ENCODE peak calls at places on chromosomes 11 and 22, in eight cellular contexts. F, G, C, J, Q, B, L and T are unnamed samples.

GRCh38 chr11:60183595-60184201 is 815 bp upstream of the MS4A6A start:
- DNase-seq in C (no peak), L (no peak), Q (no peak), J (no peak), G (no peak), F (no peak), B (no peak), T (no peak)

GRCh38 chr11:108069947-108070346 is 51.4 kb upstream of the ACAT1 start:
- DNase-seq in C (peak; percentile 30), F (no peak), L (peak; percentile 21), G (no peak), Q (no peak), J (peak; percentile 49), B (no peak), T (peak; percentile 71)

GRCh38 chr22:25064894-25065560 is 112.5 kb downstream of the KIAA1671 start:
- DNase-seq in B (no peak), Q (no peak), L (no peak), F (no peak), J (no peak), G (no peak), C (no peak), T (no peak)

GRCh38 chr11:65701686-65702085 is 10.4 kb upstream of the KAT5 start:
- DNase-seq in C (no peak), L (no peak), F (no peak), G (no peak), Q (no peak), B (no peak), J (no peak), T (no peak)

GRCh38 chr11:61756452-61757212 is 4.2 kb downstream of the MYRF start:
- DNase-seq in L (no peak), B (no peak), J (no peak), F (no peak), Q (no peak), G (no peak), C (peak; percentile 68), T (peak; percentile 39)

GRCh38 chr11:129237880-129238638 is 45.9 kb upstream of the ARHGAP32 start:
- DNase-seq in B (no peak), Q (no peak), C (no peak), J (no peak), F (no peak), L (no peak), G (no peak), T (no peak)

GRCh38 chr11:106137758-106138157 is 60.3 kb downstream of the AASDHPPT start:
- DNase-seq in Q (no peak), C (no peak), L (no peak), G (no peak), F (no peak), B (no peak), J (no peak), T (no peak)

GRCh38 chr11:123202155-123202714 is 7.2 kb upstream of the CLMP start:
- DNase-seq in L (no peak), J (no peak), F (no peak), B (no peak), G (no peak), C (no peak), Q (no peak), T (no peak)

GRCh38 chr11:117064275-117064674 is 34.0 kb downstream of the SIK3 start:
- DNase-seq in B (no peak), C (no peak), L (no peak), Q (no peak), J (peak; percentile 35), F (no peak), G (no peak), T (peak; percentile 50)

GRCh38 chr11:126345759-126346585 is 9.5 kb upstream of the ST3GAL4 start:
- DNase-seq in F (no peak), B (no peak), Q (no peak), G (no peak), L (no peak), J (no peak), C (no peak), T (peak; percentile 41)

GRCh38 chr11:13120691-13121090 is 111.6 kb downstream of the RASSF10 start:
- DNase-seq in J (no peak), G (no peak), L (no peak), B (no peak), Q (no peak), C (no peak), F (no peak), T (peak; percentile 75)

GRCh38 chr11:66119348-66120133 is 49.5 kb downstream of the PACS1 start:
- DNase-seq in C (no peak), G (no peak), L (peak; percentile 64), F (no peak), Q (peak; percentile 72), B (no peak), J (no peak), T (peak; percentile 94)

GRCh38 chr11:128334311-128335044 is 252.9 kb downstream of the ETS1 start:
- DNase-seq in C (no peak), G (no peak), B (no peak), L (no peak), Q (no peak), F (no peak), J (no peak), T (peak; percentile 35)

GRCh38 chr11:20031155-20032001 is 128.9 kb downstream of the DBX1 start:
- DNase-seq in Q (peak; percentile 53), F (no peak), L (peak; percentile 98), B (no peak), J (peak; percentile 59), G (no peak), C (no peak), T (peak; percentile 95)

GRCh38 chr22:23110922-23111527 is 30.8 kb downstream of the RSPH14 start:
- DNase-seq in Q (no peak), C (no peak), G (peak; percentile 51), J (no peak), F (no peak), B (no peak), L (no peak), T (no peak)

GRCh38 chr22:39148727-39149535 is 3.5 kb downstream of the CBX7 start:
- DNase-seq in G (no peak), Q (no peak), B (no peak), F (peak; percentile 54), J (no peak), L (no peak), C (no peak), T (no peak)

GRCh38 chr11:44377914-44378321 is 68.0 kb upstream of the ALX4 start:
- DNase-seq in F (no peak), C (no peak), B (no peak), L (no peak), Q (no peak), J (no peak), G (no peak), T (no peak)

GRCh38 chr22:43895986-43896645 is 4.3 kb upstream of the PNPLA5 start:
- DNase-seq in F (no peak), L (no peak), J (no peak), C (no peak), Q (no peak), G (no peak), B (no peak), T (no peak)

GRCh38 chr11:33005175-33005574 is 10.5 kb upstream of the DEPDC7 start:
- DNase-seq in L (no peak), C (no peak), F (no peak), B (no peak), Q (no peak), G (no peak), J (no peak), T (no peak)

GRCh38 chr11:107549954-107550285 is 15.6 kb downstream of the ALKBH8 start:
- DNase-seq in C (no peak), F (no peak), Q (no peak), B (no peak), L (no peak), G (no peak), J (no peak), T (no peak)

GRCh38 chr11:82225930-82226329 is 507.7 kb downstream of the FAM181B start:
- DNase-seq in G (no peak), B (no peak), Q (no peak), L (no peak), F (no peak), J (no peak), C (no peak), T (no peak)

GRCh38 chr11:128367573-128367972 is 219.8 kb downstream of the ETS1 start:
- DNase-seq in G (no peak), J (no peak), Q (no peak), C (no peak), L (no peak), B (no peak), F (no peak), T (no peak)

GRCh38 chr11:130718118-130718517 is 198.2 kb downstream of the SNX19 start:
- DNase-seq in C (no peak), L (no peak), F (no peak), B (no peak), G (no peak), J (no peak), Q (no peak), T (no peak)

GRCh38 chr11:2649400-2649799 is 50.4 kb downstream of the KCNQ1OT1 start:
- DNase-seq in J (no peak), F (no peak), Q (no peak), B (no peak), L (no peak), C (no peak), G (no peak), T (no peak)

GRCh38 chr11:75543808-75544207 is 18.1 kb upstream of the GDPD5 start:
- DNase-seq in B (no peak), G (no peak), L (no peak), C (no peak), Q (no peak), J (no peak), F (no peak), T (no peak)

GRCh38 chr11:118012083-118012669 is 26.0 kb downstream of the IL10RA start:
- DNase-seq in F (no peak), J (no peak), Q (no peak), G (no peak), C (peak; percentile 48), B (no peak), L (no peak), T (no peak)

GRCh38 chr22:37681556-37682049 is 4.5 kb upstream of the NOL12 start:
- DNase-seq in J (no peak), L (no peak), G (peak; percentile 42), Q (no peak), C (peak; percentile 55), F (peak; percentile 65), B (no peak), T (peak; percentile 74)

GRCh38 chr11:76641905-76642304 is 28.6 kb downstream of the LRRC32 start:
- DNase-seq in B (no peak), G (no peak), Q (no peak), F (no peak), C (no peak), J (no peak), L (no peak), T (no peak)

GRCh38 chr11:60831143-60831500 is 10.8 kb upstream of the CCDC86 start:
- DNase-seq in F (peak; percentile 78), L (no peak), Q (no peak), J (peak; percentile 51), G (peak; percentile 79), B (peak; percentile 22), C (peak; percentile 80), T (peak; percentile 79)

GRCh38 chr11:93216511-93217121 is 18.8 kb upstream of the SLC36A4 start:
- DNase-seq in F (no peak), B (no peak), G (peak; percentile 99), Q (no peak), L (no peak), C (no peak), J (no peak), T (no peak)

GRCh38 chr22:35835998-35836691 is 118.5 kb downstream of the APOL5 start:
- DNase-seq in F (no peak), J (peak; percentile 73), L (peak; percentile 76), G (peak; percentile 15), Q (no peak), B (no peak), C (peak; percentile 41), T (peak; percentile 86)

GRCh38 chr11:45765836-45766235 is 39.1 kb upstream of the SLC35C1 start:
- DNase-seq in L (no peak), F (no peak), J (no peak), G (no peak), C (no peak), B (no peak), Q (no peak), T (no peak)